ENCODE peak calls at places on chromosomes 16 and 17, in four cellular contexts. D is NCI-H1105 treated with DMSO at 0.1 percent for 48 hours, W is head of caudate nucleus, R is left ventricle myocardium inferior. V is an unnamed sample.

GRCh38 chr16:3004319-3004718 is 8.4 kb upstream of the CLDN9 start:
- DNase-seq in W (no peak), R (no peak), D (no peak), V (no peak)

GRCh38 chr16:65657051-65657450 is 535.2 kb upstream of the CDH11 start:
- DNase-seq in D (no peak), W (no peak), R (no peak), V (no peak)

GRCh38 chr17:57634713-57635465 is 110.2 kb downstream of the CCDC182 start:
- DNase-seq in D (no peak), R (no peak), W (no peak), V (no peak)

GRCh38 chr16:84421081-84421937 is 53.0 kb downstream of the ATP2C2 start:
- DNase-seq in R (no peak), W (no peak), D (no peak), V (no peak)

GRCh38 chr17:80063815-80064585 is 27.6 kb downstream of the CCDC40 start:
- DNase-seq in D (no peak), R (no peak), W (no peak), V (no peak)

GRCh38 chr17:81494984-81495383 is 17.6 kb downstream of the ACTG1 start:
- DNase-seq in R (no peak), W (no peak), D (no peak), V (no peak)

GRCh38 chr17:4703330-4703691 is 626 bp downstream of the PELP1 start:
- DNase-seq in W (no peak), R (no peak), D (no peak), V (no peak)

GRCh38 chr16:81451753-81452680 is 7.4 kb downstream of the CMIP start:
- DNase-seq in R (no peak), W (no peak), D (no peak), V (no peak)

GRCh38 chr16:4847774-4848587 is 700 bp downstream of the UBN1 start:
- DNase-seq in R (peak), D (no peak), W (peak), V (no peak)

GRCh38 chr16:81566245-81567007 is 121.8 kb downstream of the CMIP start:
- DNase-seq in W (no peak), D (no peak), R (no peak), V (no peak)

GRCh38 chr17:57365420-57365819 is 109.1 kb downstream of the MSI2 start:
- DNase-seq in R (no peak), W (no peak), D (no peak), V (no peak)

GRCh38 chr17:17778308-17779014 is 58.3 kb downstream of the SREBF1 start:
- DNase-seq in R (peak), W (peak), D (no peak), V (no peak)

GRCh38 chr17:35210741-35211140 is 16.5 kb upstream of the SLC35G3 start:
- DNase-seq in W (no peak), R (no peak), D (no peak), V (no peak)

GRCh38 chr17:15398291-15398690 is 56.9 kb upstream of the TEKT3 start:
- DNase-seq in D (no peak), R (no peak), W (no peak), V (no peak)

GRCh38 chr16:1105888-1106620 is 10.0 kb upstream of the C1QTNF8 start:
- DNase-seq in D (peak), W (peak), R (peak), V (no peak)

GRCh38 chr17:57420674-57421392 is 164.5 kb downstream of the MSI2 start:
- DNase-seq in D (peak), R (no peak), W (no peak), V (no peak)

GRCh38 chr17:57916925-57917858 is 38.0 kb downstream of the CUEDC1 start:
- DNase-seq in R (peak), D (peak), W (peak), V (no peak)

GRCh38 chr16:31225193-31225592 is 8.3 kb upstream of the PYDC1 start:
- DNase-seq in W (no peak), D (no peak), R (no peak), V (no peak)

GRCh38 chr16:70364399-70364798 is 17.7 kb downstream of the DDX19A start:
- DNase-seq in R (no peak), D (no peak), W (no peak), V (no peak)

GRCh38 chr17:44258811-44259351 is 9.1 kb downstream of the SLC4A1 start:
- DNase-seq in D (no peak), R (no peak), W (no peak), V (no peak)

GRCh38 chr16:50153648-50154368 is 702 bp downstream of the TENT4B start:
- DNase-seq in D (no peak), R (peak), W (peak), V (no peak)

GRCh38 chr16:23949630-23950290 is 114.0 kb downstream of the PRKCB start:
- DNase-seq in W (no peak), R (peak), D (no peak), V (no peak)

GRCh38 chr16:23974223-23974622 is 138.4 kb downstream of the PRKCB start:
- DNase-seq in D (no peak), W (no peak), R (no peak), V (no peak)

V was measured in cerebellar nuclear complex.